ENCODE peak calls at places on chromosomes 5 and 9, in five cellular contexts. A is A549, H is WTC11, T is HepG2, Q is K562. C is an unnamed sample.

GRCh38 chr9:15293727-15294405 is 13.2 kb downstream of the TTC39B start:
- DNase-seq in A (no peak), H (no peak), T (no peak), Q (no peak), C (no peak)

GRCh38 chr5:115460476-115460875 is 84.1 kb downstream of the FEM1C start:
- DNase-seq in A (peak; percentile 66), H (no peak), T (no peak), Q (no peak), C (peak; percentile 40)

GRCh38 chr9:69044226-69045219 is 9.0 kb downstream of the FXN start:
- DNase-seq in A (no peak), H (no peak), T (no peak), Q (no peak), C (no peak)

GRCh38 chr9:76910861-76911260 is 4.9 kb upstream of the PRUNE2 start:
- DNase-seq in A (no peak), H (no peak), T (no peak), Q (no peak), C (no peak)

GRCh38 chr5:143860211-143860610 is 48.2 kb downstream of the HMHB1 start:
- DNase-seq in A (no peak), H (no peak), T (peak; percentile 25), Q (no peak), C (no peak)

GRCh38 chr5:176697929-176698520 is 50.7 kb downstream of the TSPAN17 start:
- DNase-seq in A (no peak), H (peak; percentile 59), T (no peak), Q (no peak), C (no peak)

GRCh38 chr5:121691478-121691877 is 160.2 kb upstream of the FTMT start:
- DNase-seq in A (peak; percentile 59), H (no peak), T (peak; percentile 39), Q (peak; percentile 12), C (no peak)

GRCh38 chr5:56717253-56717987 is 97.9 kb upstream of the MAP3K1 start:
- DNase-seq in A (no peak), H (no peak), T (no peak), Q (no peak), C (no peak)

GRCh38 chr9:113929634-113930092 is 53.6 kb downstream of the ZNF618 start:
- DNase-seq in A (no peak), H (no peak), T (no peak), Q (no peak), C (no peak)

GRCh38 chr5:72032769-72033168 is 74.5 kb upstream of the MAP1B start:
- DNase-seq in A (no peak), H (no peak), T (no peak), Q (no peak), C (no peak)

GRCh38 chr9:28539432-28539831 is 966.2 kb upstream of the C9orf72 start:
- DNase-seq in A (no peak), H (no peak), T (no peak), Q (no peak), C (no peak)

GRCh38 chr5:1110260-1110929 is 1.5 kb downstream of the SLC12A7 start:
- DNase-seq in A (no peak), H (no peak), T (no peak), Q (no peak), C (no peak)

GRCh38 chr5:134549714-134550113 is 24.2 kb downstream of the JADE2 start:
- DNase-seq in A (no peak), H (no peak), T (no peak), Q (no peak), C (no peak)

DNA sequence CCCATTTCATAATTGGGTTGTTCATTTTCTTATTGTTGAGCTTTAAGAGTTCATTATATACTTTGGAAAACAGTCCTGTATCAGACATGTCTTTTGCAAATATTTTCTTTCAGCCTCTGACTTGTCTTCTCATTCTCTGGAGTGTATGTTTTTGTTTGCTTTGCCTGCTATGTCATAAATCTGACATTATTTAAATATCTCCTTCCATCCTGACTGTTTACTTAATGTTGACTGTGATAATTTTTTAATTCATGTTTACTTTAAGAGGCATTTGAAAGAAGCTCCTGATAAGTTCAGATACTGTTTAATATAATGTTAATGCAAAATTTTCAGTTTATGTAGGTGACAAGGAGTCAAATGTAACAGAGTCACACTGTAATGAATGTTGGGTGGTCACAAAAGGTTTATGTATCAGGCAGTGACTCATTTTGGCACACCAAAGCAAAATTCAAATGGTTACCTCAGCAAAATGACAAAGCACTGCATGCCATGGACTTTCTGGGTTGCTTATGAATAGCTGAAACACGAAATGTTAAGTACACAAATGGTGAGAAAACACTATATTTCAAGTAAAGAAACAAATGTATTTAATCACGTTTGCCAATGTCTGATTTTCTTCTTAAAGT is 181.3 kb upstream of the DAB2 start:
- DNase-seq in A (peak; percentile 74), H (no peak), T (no peak), Q (no peak), C (no peak)
- TF ChIP-seq ESRRA in A (no peak), H (no peak), T (no peak), Q (no peak), C (no peak)

DNA sequence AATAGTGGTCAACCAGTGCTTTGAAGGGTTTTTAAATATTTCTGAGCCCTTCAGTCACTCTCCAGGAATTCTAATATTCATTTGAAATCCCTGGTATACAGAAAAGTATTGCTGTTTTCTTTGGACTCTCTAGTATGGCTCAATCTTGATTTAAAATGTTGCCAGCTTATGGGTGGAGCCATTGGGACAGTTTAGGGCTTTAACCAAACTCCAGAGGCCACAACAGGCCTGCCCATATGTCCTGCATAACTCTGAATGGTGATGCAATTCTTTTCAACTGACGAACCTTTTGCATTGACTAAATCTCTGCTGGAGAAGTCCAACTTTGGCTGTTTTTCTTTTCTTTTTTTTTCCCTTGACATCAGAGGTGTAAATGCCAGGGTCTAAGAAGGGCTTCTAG is 10.3 kb upstream of the ANKHD1 start:
- DNase-seq in A (no peak), H (no peak), T (no peak), Q (no peak), C (no peak)
- TF ChIP-seq ESRRA in A (no peak), H (no peak), T (no peak), Q (no peak), C (no peak)

GRCh38 chr5:80760178-80760577 is 105.4 kb upstream of the DHFR start:
- DNase-seq in A (no peak), H (no peak), T (no peak), Q (no peak), C (no peak)
- TF ChIP-seq ESRRA in A (no peak), H (no peak), T (no peak), Q (no peak), C (no peak)

DNA sequence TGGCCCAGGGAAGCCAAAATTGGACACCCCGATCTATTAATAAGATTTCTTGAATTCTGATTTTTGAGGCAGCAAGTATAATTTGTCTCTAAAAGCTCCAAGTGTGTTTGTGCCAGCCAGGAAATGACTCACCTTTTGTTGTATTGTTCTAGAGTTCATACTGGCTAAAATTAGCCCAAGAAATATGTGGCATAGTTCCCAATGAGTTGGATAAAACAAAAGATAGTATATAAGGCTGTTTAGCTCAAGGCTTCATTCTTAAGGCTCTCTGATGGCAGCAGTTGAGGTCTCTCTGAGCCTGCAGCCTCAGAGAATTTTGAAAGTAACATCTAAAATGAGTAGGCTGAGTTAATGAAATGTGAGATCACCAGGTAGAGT is 21.6 kb downstream of the HMGXB3 start:
- DNase-seq in A (peak; percentile 25), H (no peak), T (no peak), Q (no peak), C (no peak)
- TF ChIP-seq ESRRA in A (no peak), H (no peak), T (no peak), Q (no peak), C (no peak)

C was measured in GM12878.